ENCODE peak calls at places on chromosomes 3 and 15, in nine cellular contexts. One of them, this sample, is unnamed. For H3K4me1, the result is how much of the 10 kb centered on the place peaks cover.

GRCh38 chr15:33234019-33234418 is 39.5 kb upstream of the FMN1 start:
- DNase-seq in neural progenitor cell: peak
- DNase-seq in GM23248: peak
- DNase-seq in hepatocyte: peak
- DNase-seq in PC-3: peak
- DNase-seq in HCT116: peak
- DNase-seq in SK-N-SH: peak
- DNase-seq in GM23338: peak
- DNase-seq in MM.1S: peak
- DNase-seq in this sample: peak

GRCh38 chr3:153855772-153856171 is 265.4 kb upstream of the ARHGEF26 start:
- DNase-seq in neural progenitor cell: no peak
- DNase-seq in GM23248: no peak
- DNase-seq in hepatocyte: no peak
- DNase-seq in PC-3: no peak
- DNase-seq in HCT116: no peak
- DNase-seq in SK-N-SH: no peak
- DNase-seq in GM23338: peak
- DNase-seq in MM.1S: no peak
- DNase-seq in this sample: no peak

GRCh38 chr3:135081451-135082434 is 286.7 kb downstream of the EPHB1 start:
- DNase-seq in neural progenitor cell: no peak
- DNase-seq in GM23248: no peak
- DNase-seq in hepatocyte: no peak
- DNase-seq in PC-3: no peak
- DNase-seq in HCT116: no peak
- DNase-seq in SK-N-SH: no peak
- DNase-seq in GM23338: no peak
- DNase-seq in MM.1S: no peak
- DNase-seq in this sample: no peak

GRCh38 chr3:48428863-48429415 is 947 bp downstream of the PLXNB1 start:
- DNase-seq in neural progenitor cell: peak
- DNase-seq in GM23248: peak
- DNase-seq in hepatocyte: peak
- DNase-seq in PC-3: peak
- DNase-seq in HCT116: no peak
- DNase-seq in SK-N-SH: peak
- DNase-seq in GM23338: peak
- DNase-seq in MM.1S: no peak
- DNase-seq in this sample: no peak

GRCh38 chr3:87958289-87958688 is 100.5 kb downstream of the CGGBP1 start:
- DNase-seq in neural progenitor cell: no peak
- DNase-seq in GM23248: no peak
- DNase-seq in hepatocyte: no peak
- DNase-seq in PC-3: peak
- DNase-seq in HCT116: no peak
- DNase-seq in SK-N-SH: no peak
- DNase-seq in GM23338: no peak
- DNase-seq in MM.1S: no peak
- DNase-seq in this sample: no peak

GRCh38 chr3:179771797-179772196 is 119.0 kb downstream of the USP13 start:
- DNase-seq in neural progenitor cell: no peak
- DNase-seq in GM23248: no peak
- DNase-seq in hepatocyte: no peak
- DNase-seq in PC-3: no peak
- DNase-seq in HCT116: no peak
- DNase-seq in SK-N-SH: no peak
- DNase-seq in GM23338: no peak
- DNase-seq in MM.1S: no peak
- DNase-seq in this sample: no peak

GRCh38 chr15:31193291-31193690 is 91.8 kb upstream of the TRPM1 start:
- DNase-seq in neural progenitor cell: no peak
- DNase-seq in GM23248: no peak
- DNase-seq in hepatocyte: no peak
- DNase-seq in PC-3: no peak
- DNase-seq in HCT116: no peak
- DNase-seq in SK-N-SH: no peak
- DNase-seq in GM23338: no peak
- DNase-seq in MM.1S: no peak
- DNase-seq in this sample: no peak

GRCh38 chr15:101027920-101028319 is 108.8 kb downstream of the LRRK1 start:
- DNase-seq in neural progenitor cell: no peak
- DNase-seq in GM23248: no peak
- DNase-seq in hepatocyte: no peak
- DNase-seq in PC-3: no peak
- DNase-seq in HCT116: no peak
- DNase-seq in SK-N-SH: no peak
- DNase-seq in GM23338: no peak
- DNase-seq in MM.1S: no peak
- DNase-seq in this sample: no peak

GRCh38 chr3:165984589-165984988 is 147.4 kb upstream of the BCHE start:
- DNase-seq in neural progenitor cell: no peak
- DNase-seq in GM23248: no peak
- DNase-seq in hepatocyte: no peak
- DNase-seq in PC-3: no peak
- DNase-seq in HCT116: no peak
- DNase-seq in SK-N-SH: no peak
- DNase-seq in GM23338: peak
- DNase-seq in MM.1S: no peak
- DNase-seq in this sample: no peak

GRCh38 chr15:55279746-55280351 is 9.8 kb downstream of the RAB27A start:
- DNase-seq in neural progenitor cell: no peak
- DNase-seq in GM23248: peak
- DNase-seq in hepatocyte: peak
- DNase-seq in PC-3: peak
- DNase-seq in HCT116: peak
- DNase-seq in SK-N-SH: no peak
- DNase-seq in GM23338: no peak
- DNase-seq in MM.1S: peak
- DNase-seq in this sample: no peak

GRCh38 chr15:22908830-22909229 is 70.4 kb downstream of the NIPA2 start:
- DNase-seq in neural progenitor cell: no peak
- DNase-seq in GM23248: no peak
- DNase-seq in hepatocyte: no peak
- DNase-seq in PC-3: peak
- DNase-seq in HCT116: no peak
- DNase-seq in SK-N-SH: no peak
- DNase-seq in GM23338: no peak
- DNase-seq in MM.1S: no peak
- DNase-seq in this sample: no peak

GRCh38 chr15:65156692-65157091 is 23.1 kb upstream of the PDCD7 start:
- DNase-seq in neural progenitor cell: no peak
- DNase-seq in GM23248: no peak
- DNase-seq in hepatocyte: no peak
- DNase-seq in PC-3: no peak
- DNase-seq in HCT116: no peak
- DNase-seq in SK-N-SH: no peak
- DNase-seq in GM23338: no peak
- DNase-seq in MM.1S: no peak
- DNase-seq in this sample: no peak

GRCh38 chr3:72161870-72162617 is 377.1 kb upstream of the PROK2 start:
- DNase-seq in neural progenitor cell: no peak
- DNase-seq in GM23248: peak
- DNase-seq in hepatocyte: peak
- DNase-seq in PC-3: peak
- DNase-seq in HCT116: no peak
- DNase-seq in SK-N-SH: no peak
- DNase-seq in GM23338: no peak
- DNase-seq in MM.1S: no peak
- DNase-seq in this sample: no peak

GRCh38 chr15:62734706-62735105 is 307.8 kb upstream of the TPM1 start:
- DNase-seq in neural progenitor cell: peak
- DNase-seq in GM23248: no peak
- DNase-seq in hepatocyte: no peak
- DNase-seq in PC-3: no peak
- DNase-seq in HCT116: no peak
- DNase-seq in SK-N-SH: no peak
- DNase-seq in GM23338: peak
- DNase-seq in MM.1S: no peak
- DNase-seq in this sample: no peak

GRCh38 chr15:57406040-57406772 is 29.9 kb downstream of the CGNL1 start:
- DNase-seq in neural progenitor cell: no peak
- DNase-seq in GM23248: peak
- DNase-seq in hepatocyte: no peak
- DNase-seq in PC-3: no peak
- DNase-seq in HCT116: no peak
- DNase-seq in SK-N-SH: no peak
- DNase-seq in GM23338: no peak
- DNase-seq in MM.1S: no peak
- DNase-seq in this sample: no peak

GRCh38 chr15:48458876-48459275 is 127.6 kb downstream of the DUT start:
- DNase-seq in neural progenitor cell: no peak
- DNase-seq in GM23248: peak
- DNase-seq in hepatocyte: no peak
- DNase-seq in PC-3: no peak
- DNase-seq in HCT116: no peak
- DNase-seq in SK-N-SH: no peak
- DNase-seq in GM23338: no peak
- DNase-seq in MM.1S: no peak
- DNase-seq in this sample: no peak

GRCh38 chr15:91622676-91623342 is 230.7 kb upstream of the SLCO3A1 start:
- DNase-seq in neural progenitor cell: peak
- DNase-seq in GM23248: no peak
- DNase-seq in hepatocyte: no peak
- DNase-seq in PC-3: no peak
- DNase-seq in HCT116: no peak
- DNase-seq in SK-N-SH: no peak
- DNase-seq in GM23338: no peak
- DNase-seq in MM.1S: no peak
- DNase-seq in this sample: no peak

GRCh38 chr3:31196881-31197364 is 302.5 kb upstream of the GADL1 start:
- DNase-seq in neural progenitor cell: no peak
- DNase-seq in GM23248: peak
- DNase-seq in hepatocyte: peak
- DNase-seq in PC-3: no peak
- DNase-seq in HCT116: no peak
- DNase-seq in SK-N-SH: no peak
- DNase-seq in GM23338: peak
- DNase-seq in MM.1S: no peak
- DNase-seq in this sample: no peak

DNA sequence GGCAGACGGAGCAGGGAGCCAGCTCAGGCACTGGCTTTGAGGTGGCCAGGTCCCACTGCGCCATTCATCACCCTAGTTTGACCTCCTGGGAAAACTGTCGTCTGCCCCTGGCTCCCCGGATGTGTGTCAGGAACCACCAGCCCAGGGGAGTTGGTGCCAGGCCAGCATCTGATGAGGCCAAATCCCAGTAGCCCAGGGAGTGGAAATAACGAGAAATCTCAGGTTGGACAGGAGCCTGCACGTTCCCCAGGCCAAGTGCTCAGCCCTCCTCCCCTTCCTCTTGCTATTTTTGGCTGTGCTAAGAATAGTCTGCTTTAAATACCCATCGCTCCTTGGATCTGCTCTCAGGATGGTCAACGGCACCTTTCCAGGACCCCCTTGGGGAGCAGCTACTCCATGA is 93.1 kb upstream of the RPL32 start:
- DNase-seq in neural progenitor cell: no peak
- DNase-seq in GM23248: peak
- DNase-seq in hepatocyte: no peak
- DNase-seq in PC-3: no peak
- DNase-seq in HCT116: no peak
- DNase-seq in SK-N-SH: no peak
- DNase-seq in GM23338: no peak
- DNase-seq in MM.1S: no peak
- DNase-seq in this sample: no peak
- H3K4me1 ChIP-seq in neural progenitor cell: under half
- H3K4me1 ChIP-seq in GM23248: under half
- H3K4me1 ChIP-seq in hepatocyte: under half
- H3K4me1 ChIP-seq in PC-3: under half
- H3K4me1 ChIP-seq in HCT116: under half
- H3K4me1 ChIP-seq in SK-N-SH: half or more
- H3K4me1 ChIP-seq in GM23338: under half
- H3K4me1 ChIP-seq in MM.1S: under half
- H3K4me1 ChIP-seq in this sample: under half

DNA sequence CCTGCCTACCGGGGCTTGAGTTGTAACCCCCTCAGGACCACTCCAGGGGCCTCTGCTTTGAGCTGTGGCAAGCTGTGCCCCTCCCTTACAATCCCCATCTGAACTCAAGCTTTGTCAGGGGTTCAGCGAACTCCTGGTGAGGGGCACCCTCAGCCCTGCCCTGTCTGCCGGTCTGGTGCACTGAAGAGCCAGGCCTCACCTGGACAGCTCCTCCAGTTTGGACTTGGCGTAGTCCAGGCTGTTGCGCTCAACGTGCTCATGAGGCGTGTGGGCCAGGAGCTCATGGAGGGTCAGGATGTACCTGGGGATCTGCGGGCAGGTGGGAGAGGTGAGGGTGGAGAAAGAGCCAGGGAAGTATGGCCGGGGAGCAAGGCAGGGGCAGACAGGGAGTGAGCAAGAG is 59.4 kb downstream of the RASGRF1 start:
- DNase-seq in neural progenitor cell: no peak
- DNase-seq in GM23248: no peak
- DNase-seq in hepatocyte: no peak
- DNase-seq in PC-3: no peak
- DNase-seq in HCT116: no peak
- DNase-seq in SK-N-SH: no peak
- DNase-seq in GM23338: no peak
- DNase-seq in MM.1S: no peak
- DNase-seq in this sample: no peak
- TF ChIP-seq EZH2phosphoT487 in neural progenitor cell: no peak
- TF ChIP-seq EZH2phosphoT487 in GM23248: no peak
- TF ChIP-seq EZH2phosphoT487 in hepatocyte: no peak
- TF ChIP-seq EZH2phosphoT487 in PC-3: no peak
- TF ChIP-seq EZH2phosphoT487 in HCT116: no peak
- TF ChIP-seq EZH2phosphoT487 in SK-N-SH: no peak
- TF ChIP-seq EZH2phosphoT487 in GM23338: no peak
- TF ChIP-seq EZH2phosphoT487 in MM.1S: no peak
- TF ChIP-seq EZH2phosphoT487 in this sample: no peak

DNA sequence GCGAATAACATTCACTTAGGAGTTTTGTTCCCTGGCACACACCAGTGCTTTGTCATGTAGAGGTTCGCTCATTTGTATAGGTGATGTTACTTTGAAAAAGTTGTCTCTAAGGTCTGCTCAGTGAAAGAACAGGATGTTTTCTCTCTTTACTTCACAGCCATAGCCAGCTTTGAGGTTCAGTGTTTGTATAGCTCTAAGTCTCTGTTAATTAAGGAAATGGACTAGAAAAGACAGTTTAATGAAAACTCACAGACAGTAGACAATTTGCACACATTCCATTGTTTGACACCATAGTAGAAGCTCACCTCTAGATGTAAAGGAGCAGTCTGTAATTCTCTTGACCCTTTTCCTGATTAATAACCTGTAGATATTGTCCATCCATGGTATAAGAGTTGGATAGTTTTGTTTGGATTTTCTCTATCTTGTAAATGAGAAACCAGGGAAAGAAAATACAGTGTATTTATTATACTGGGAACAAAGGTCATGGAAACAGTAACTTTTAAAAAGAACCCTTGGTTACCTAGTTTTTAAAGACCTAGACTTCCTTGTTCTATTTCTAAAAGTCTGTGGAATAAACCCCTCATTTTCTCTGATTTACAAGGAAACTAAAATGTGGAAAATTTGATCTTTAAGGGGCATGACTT is 50.4 kb downstream of the PDE8A start:
- DNase-seq in neural progenitor cell: no peak
- DNase-seq in GM23248: no peak
- DNase-seq in hepatocyte: no peak
- DNase-seq in PC-3: no peak
- DNase-seq in HCT116: no peak
- DNase-seq in SK-N-SH: no peak
- DNase-seq in GM23338: no peak
- DNase-seq in MM.1S: no peak
- DNase-seq in this sample: no peak
- H3K4me1 ChIP-seq in neural progenitor cell: under half
- H3K4me1 ChIP-seq in GM23248: under half
- H3K4me1 ChIP-seq in hepatocyte: half or more
- H3K4me1 ChIP-seq in PC-3: under half
- H3K4me1 ChIP-seq in HCT116: under half
- H3K4me1 ChIP-seq in SK-N-SH: under half
- H3K4me1 ChIP-seq in GM23338: half or more
- H3K4me1 ChIP-seq in MM.1S: under half
- H3K4me1 ChIP-seq in this sample: under half

GRCh38 chr15:27473846-27474245 is 502.9 kb downstream of the GABRG3 start:
- DNase-seq in neural progenitor cell: no peak
- DNase-seq in GM23248: no peak
- DNase-seq in hepatocyte: no peak
- DNase-seq in PC-3: no peak
- DNase-seq in HCT116: no peak
- DNase-seq in SK-N-SH: no peak
- DNase-seq in GM23338: no peak
- DNase-seq in MM.1S: no peak
- DNase-seq in this sample: no peak
- TF ChIP-seq EZH2phosphoT487 in neural progenitor cell: no peak
- TF ChIP-seq EZH2phosphoT487 in GM23248: no peak
- TF ChIP-seq EZH2phosphoT487 in hepatocyte: no peak
- TF ChIP-seq EZH2phosphoT487 in PC-3: no peak
- TF ChIP-seq EZH2phosphoT487 in HCT116: no peak
- TF ChIP-seq EZH2phosphoT487 in SK-N-SH: no peak
- TF ChIP-seq EZH2phosphoT487 in GM23338: no peak
- TF ChIP-seq EZH2phosphoT487 in MM.1S: no peak
- TF ChIP-seq EZH2phosphoT487 in this sample: no peak

This sample was measured in OCI-LY7.